ENCODE peak calls at places on chromosomes 11 and 22, in seven cellular contexts. W is fibroblast of lung, Q is PC-9, M is A549, X is DND-41, S is neuronal stem cell, R is OCI-LY7. T is an unnamed sample.

GRCh38 chr11:104916442-104916841 is 18.2 kb upstream of the CASP12 start:
- DNase-seq in W (peak; percentile 31), Q (no peak), M (no peak), X (no peak), S (no peak), R (no peak), T (peak; percentile 5)

GRCh38 chr22:33919591-33920501 is at the start of gene LARGE1:
- DNase-seq in W (peak; percentile 39), Q (no peak), M (peak; percentile 3), X (no peak), S (peak; percentile 27), R (peak; percentile 52), T (peak; percentile 81)

GRCh38 chr11:17521106-17521900 is 22.9 kb downstream of the USH1C start:
- DNase-seq in W (no peak), Q (no peak), M (no peak), X (no peak), S (no peak), R (no peak), T (no peak)

GRCh38 chr22:30027169-30027568 is 53.1 kb upstream of the HORMAD2 start:
- DNase-seq in W (no peak), Q (no peak), M (peak; percentile 10), X (no peak), S (no peak), R (no peak), T (no peak)

GRCh38 chr11:117932426-117932825 is 3.2 kb upstream of the TMPRSS13 start:
- DNase-seq in W (no peak), Q (no peak), M (no peak), X (no peak), S (no peak), R (no peak), T (no peak)

GRCh38 chr22:46935506-46936377 is 173.3 kb downstream of the TBC1D22A start:
- DNase-seq in W (no peak), Q (no peak), M (no peak), X (no peak), S (no peak), R (no peak), T (peak; percentile 5)

GRCh38 chr11:121533556-121534050 is 80.8 kb upstream of the SORL1-AS1 start:
- DNase-seq in W (no peak), Q (no peak), M (no peak), X (no peak), S (no peak), R (peak; percentile 25), T (no peak)

GRCh38 chr11:7415537-7415817 is 69.8 kb upstream of the OLFML1 start:
- DNase-seq in W (no peak), Q (no peak), M (no peak), X (no peak), S (no peak), R (no peak), T (no peak)

GRCh38 chr11:128686745-128687177 is 7.1 kb upstream of the FLI1 start:
- DNase-seq in W (peak; percentile 49), Q (no peak), M (peak; percentile 15), X (no peak), S (no peak), R (no peak), T (peak; percentile 79)
- H3K4me2 ChIP-seq in W (peak overlapping the region; percentile 77), Q (no peak overlapping the region), M (peak overlapping the region; percentile 48), X (no peak overlapping the region), S (peak overlapping the region; percentile 52), R (no peak overlapping the region), T (peak overlapping the region; percentile 81)

GRCh38 chr11:69721061-69721460 is 17.2 kb upstream of the FGF19 start:
- DNase-seq in W (no peak), Q (no peak), M (no peak), X (no peak), S (no peak), R (no peak), T (no peak)
- H3K4me2 ChIP-seq in W (no peak overlapping the region), Q (no peak overlapping the region), M (no peak overlapping the region), X (no peak overlapping the region), S (no peak overlapping the region), R (no peak overlapping the region), T (no peak overlapping the region)

GRCh38 chr11:114163231-114163631 is 103.7 kb downstream of the ZBTB16 start:
- DNase-seq in W (peak; percentile 45), Q (no peak), M (no peak), X (no peak), S (no peak), R (no peak), T (peak; percentile 72)
- H3K4me2 ChIP-seq in W (peak overlapping the region; percentile 21), Q (no peak overlapping the region), M (peak overlapping the region; percentile 77), X (no peak overlapping the region), S (no peak overlapping the region), R (peak overlapping the region; percentile 7), T (peak overlapping the region; percentile 73)

DNA sequence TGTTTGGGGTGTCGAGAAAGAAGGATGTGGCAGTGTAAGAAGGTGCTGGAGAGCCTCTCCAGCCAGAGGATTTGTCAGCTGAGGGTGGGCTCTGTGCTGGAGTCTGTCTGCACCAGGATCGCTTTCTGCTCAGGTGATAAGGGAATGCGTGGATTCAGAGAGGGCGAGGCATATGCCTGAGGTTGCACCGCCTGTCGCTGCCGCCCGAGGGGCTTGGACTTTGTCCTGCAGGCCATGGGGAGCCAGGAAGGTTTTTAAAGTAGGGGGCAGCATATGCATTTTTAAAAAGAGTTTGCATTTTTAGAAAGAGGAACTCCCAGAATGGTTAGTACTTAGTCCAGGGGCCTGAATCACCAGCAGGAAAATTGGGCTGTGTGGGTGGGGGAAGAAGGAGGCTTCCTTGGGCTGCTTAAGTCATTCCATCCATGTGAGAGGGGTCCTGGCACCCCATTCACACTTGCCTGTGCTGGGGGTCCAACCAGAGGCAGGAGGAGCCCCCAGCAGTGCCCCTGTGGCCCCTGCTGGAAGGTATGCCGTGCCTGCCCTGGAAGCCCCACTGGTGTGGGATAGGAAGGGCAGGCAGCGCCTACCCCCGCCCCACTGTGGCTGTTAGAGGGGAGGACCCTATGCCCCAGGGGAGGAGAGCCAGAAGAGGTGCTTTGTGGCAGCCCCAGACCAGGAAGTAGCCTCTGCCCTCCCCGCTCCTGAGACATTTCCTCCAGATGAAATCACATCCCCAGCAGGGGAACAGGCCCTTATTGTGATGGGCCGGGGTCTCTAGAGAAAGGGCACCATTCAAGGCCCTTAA is 35.8 kb upstream of the MYRF start:
- DNase-seq in W (no peak), Q (no peak), M (no peak), X (no peak), S (no peak), R (no peak), T (peak; percentile 20)
- H3K4me2 ChIP-seq in W (no peak overlapping the region), Q (no peak overlapping the region), M (peak overlapping the region; percentile 19), X (no peak overlapping the region), S (no peak overlapping the region), R (no peak overlapping the region), T (no peak overlapping the region)

GRCh38 chr11:85935751-85936150 is 80.6 kb downstream of the CCDC83 start:
- DNase-seq in W (no peak), Q (no peak), M (no peak), X (no peak), S (no peak), R (no peak), T (no peak)

GRCh38 chr11:85937838-85938237 is 82.7 kb downstream of the CCDC83 start:
- DNase-seq in W (no peak), Q (no peak), M (no peak), X (no peak), S (no peak), R (no peak), T (no peak)

GRCh38 chr11:85930879-85931366 is 75.7 kb downstream of the CCDC83 start:
- DNase-seq in W (no peak), Q (no peak), M (no peak), X (no peak), S (no peak), R (no peak), T (no peak)

GRCh38 chr11:85939099-85940015 is 84.2 kb downstream of the CCDC83 start:
- DNase-seq in W (no peak), Q (no peak), M (no peak), X (no peak), S (no peak), R (no peak), T (no peak)

GRCh38 chr11:85934599-85935169 is 79.5 kb downstream of the CCDC83 start:
- DNase-seq in W (peak; percentile 22), Q (no peak), M (no peak), X (no peak), S (no peak), R (no peak), T (no peak)
- H3K4me2 ChIP-seq in W (no peak overlapping the region), Q (no peak overlapping the region), M (no peak overlapping the region), X (no peak overlapping the region), S (no peak overlapping the region), R (no peak overlapping the region), T (no peak overlapping the region)

GRCh38 chr11:44611088-44611487 is 45.6 kb downstream of the CD82 start:
- DNase-seq in W (no peak), Q (no peak), M (no peak), X (no peak), S (no peak), R (no peak), T (peak; percentile 44)

GRCh38 chr11:44609783-44610155 is 44.3 kb downstream of the CD82 start:
- DNase-seq in W (no peak), Q (no peak), M (no peak), X (no peak), S (no peak), R (no peak), T (no peak)

GRCh38 chr11:44609028-44609782 is 43.7 kb downstream of the CD82 start:
- DNase-seq in W (no peak), Q (no peak), M (no peak), X (no peak), S (no peak), R (peak; percentile 70), T (peak; percentile 14)

GRCh38 chr11:44611687-44612437 is 46.4 kb downstream of the CD82 start:
- DNase-seq in W (peak; percentile 39), Q (no peak), M (no peak), X (no peak), S (no peak), R (peak; percentile 23), T (no peak)

DNA sequence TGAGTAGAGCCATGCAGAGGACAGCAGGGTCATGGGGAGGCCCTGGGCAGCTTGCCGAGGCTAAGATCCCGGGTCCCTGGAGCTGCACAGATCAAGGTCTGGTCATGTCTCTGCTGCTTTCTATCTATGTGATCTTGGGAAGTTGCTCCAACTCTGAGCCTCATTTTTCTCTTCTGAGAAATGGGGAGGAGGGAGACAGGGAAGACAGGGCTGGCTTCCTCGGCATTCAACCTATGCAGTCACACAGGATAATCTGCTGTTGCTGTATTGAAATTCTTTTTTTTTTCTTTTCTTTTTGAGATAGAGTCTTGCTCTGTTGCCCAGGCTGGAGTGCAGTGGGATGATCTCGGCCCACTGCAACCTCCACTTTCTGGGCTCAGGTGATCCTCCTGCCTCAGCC is 45.1 kb downstream of the CD82 start:
- DNase-seq in W (no peak), Q (no peak), M (no peak), X (no peak), S (no peak), R (no peak), T (no peak)
- H3K4me2 ChIP-seq in W (no peak overlapping the region), Q (no peak overlapping the region), M (no peak overlapping the region), X (no peak overlapping the region), S (no peak overlapping the region), R (no peak overlapping the region), T (no peak overlapping the region)

DNA sequence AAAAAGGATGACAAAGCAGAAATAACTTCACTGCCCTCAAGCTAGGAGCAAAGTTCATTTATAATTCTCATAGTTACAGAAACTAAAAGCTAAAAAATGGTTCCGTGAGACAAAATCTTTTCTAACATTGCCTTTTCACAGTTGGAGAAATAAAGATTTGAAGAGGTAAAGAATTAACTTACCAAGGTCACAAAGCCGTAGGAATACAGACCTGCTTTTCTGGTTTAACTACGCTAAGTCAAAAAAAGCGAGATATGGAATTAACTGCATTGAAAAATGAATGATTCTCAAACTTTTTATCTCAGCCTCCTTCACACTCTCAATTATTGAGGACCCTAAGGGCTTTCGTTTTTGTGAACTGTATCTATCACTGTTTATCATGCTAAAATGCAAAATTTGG is 95.3 kb downstream of the SLC17A6 start:
- DNase-seq in W (no peak), Q (no peak), M (no peak), X (no peak), S (no peak), R (no peak), T (no peak)
- H3K4me2 ChIP-seq in W (no peak overlapping the region), Q (no peak overlapping the region), M (no peak overlapping the region), X (no peak overlapping the region), S (no peak overlapping the region), R (no peak overlapping the region), T (peak overlapping the region; percentile 78)

GRCh38 chr11:47541070-47541469 is 11.9 kb downstream of the CELF1 start:
- DNase-seq in W (no peak), Q (no peak), M (no peak), X (no peak), S (no peak), R (no peak), T (no peak)
- H3K4me2 ChIP-seq in W (no peak overlapping the region), Q (peak overlapping the region; percentile 46), M (peak overlapping the region; percentile 62), X (no peak overlapping the region), S (no peak overlapping the region), R (no peak overlapping the region), T (peak overlapping the region; percentile 78)

T was measured in GM23248.